ENCODE peak calls at places on chromosomes 7 and 10, in seven cellular contexts. L is HCT116, H is GM23338, Q is neural progenitor cell, U is GM23248, D is hepatocyte, P is MM.1S. C is an unnamed sample.

GRCh38 chr10:63268139-63268797 is 135.1 kb downstream of the NRBF2 start:
- DNase-seq in L (no peak), H (peak), Q (peak), U (peak), D (peak), P (peak), C (no peak)

GRCh38 chr7:37833107-37833817 is 15.1 kb upstream of the NME8 start:
- DNase-seq in L (peak), H (peak), Q (peak), U (peak), D (peak), P (peak), C (peak)

GRCh38 chr10:126210051-126210651 is 178.1 kb downstream of the ADAM12 start:
- DNase-seq in L (no peak), H (no peak), Q (no peak), U (no peak), D (no peak), P (no peak), C (no peak)

GRCh38 chr7:47100148-47100547 is 481.8 kb downstream of the TNS3 start:
- DNase-seq in L (no peak), H (no peak), Q (no peak), U (no peak), D (no peak), P (no peak), C (no peak)

GRCh38 chr7:51069411-51070083 is 247.1 kb downstream of the COBL start:
- DNase-seq in L (no peak), H (no peak), Q (no peak), U (peak), D (no peak), P (no peak), C (peak)

GRCh38 chr10:76210241-76210640 is 778.8 kb downstream of the LRMDA start:
- DNase-seq in L (no peak), H (no peak), Q (no peak), U (peak), D (no peak), P (no peak), C (peak)

GRCh38 chr10:22475857-22476600 is 130.7 kb downstream of the SPAG6 start:
- DNase-seq in L (no peak), H (peak), Q (peak), U (peak), D (peak), P (no peak), C (no peak)

GRCh38 chr10:118625504-118625903 is 30.1 kb upstream of the PRLHR start:
- DNase-seq in L (no peak), H (no peak), Q (no peak), U (no peak), D (no peak), P (no peak), C (no peak)

GRCh38 chr10:28274475-28274874 is 28.4 kb downstream of the MPP7 start:
- DNase-seq in L (no peak), H (no peak), Q (no peak), U (no peak), D (no peak), P (no peak), C (no peak)

GRCh38 chr7:82360591-82361386 is 82.8 kb downstream of the CACNA2D1 start:
- DNase-seq in L (no peak), H (no peak), Q (peak), U (no peak), D (no peak), P (no peak), C (no peak)

GRCh38 chr10:91652364-91652763 is 19.5 kb upstream of the PPP1R3C start:
- DNase-seq in L (peak), H (no peak), Q (peak), U (peak), D (peak), P (no peak), C (peak)

GRCh38 chr7:78420001-78420400 is 621.4 kb downstream of the PHTF2 start:
- DNase-seq in L (no peak), H (no peak), Q (no peak), U (no peak), D (no peak), P (no peak), C (no peak)

GRCh38 chr7:80934286-80934685 is 15.4 kb upstream of the SEMA3C start:
- DNase-seq in L (no peak), H (no peak), Q (no peak), U (peak), D (no peak), P (no peak), C (peak)

GRCh38 chr10:33521062-33521461 is 186.6 kb upstream of the NRP1 start:
- DNase-seq in L (no peak), H (no peak), Q (no peak), U (peak), D (no peak), P (no peak), C (peak)

GRCh38 chr7:2609001-2609411 is 22.8 kb upstream of the TTYH3 start:
- DNase-seq in L (peak), H (peak), Q (peak), U (peak), D (peak), P (no peak), C (peak)

GRCh38 chr7:6227294-6227846 is 45.1 kb downstream of the CYTH3 start:
- DNase-seq in L (no peak), H (no peak), Q (no peak), U (peak), D (peak), P (no peak), C (no peak)

GRCh38 chr7:2729893-2730716 is 42.1 kb downstream of the AMZ1 start:
- DNase-seq in L (no peak), H (no peak), Q (no peak), U (no peak), D (no peak), P (no peak), C (no peak)

GRCh38 chr7:94028768-94029167 is 24.6 kb upstream of the BET1 start:
- DNase-seq in L (no peak), H (no peak), Q (no peak), U (peak), D (no peak), P (no peak), C (peak)

GRCh38 chr10:14190702-14191101 is 140.0 kb downstream of the FRMD4A start:
- DNase-seq in L (no peak), H (no peak), Q (no peak), U (no peak), D (no peak), P (no peak), C (no peak)

GRCh38 chr10:80289451-80290287 is at the start of gene MAT1A:
- DNase-seq in L (peak), H (peak), Q (no peak), U (peak), D (peak), P (no peak), C (no peak)

GRCh38 chr10:80382989-80383388 is 25.4 kb upstream of the PRXL2A start:
- DNase-seq in L (peak), H (peak), Q (peak), U (peak), D (peak), P (peak), C (no peak)

GRCh38 chr7:136874393-136875032 is 6.1 kb downstream of the CHRM2 start:
- DNase-seq in L (peak), H (peak), Q (peak), U (peak), D (peak), P (peak), C (peak)

GRCh38 chr7:136869006-136869961 is 832 bp downstream of the CHRM2 start:
- DNase-seq in L (no peak), H (peak), Q (peak), U (peak), D (peak), P (no peak), C (no peak)

GRCh38 chr7:136868496-136869005 is at the start of gene CHRM2:
- DNase-seq in L (no peak), H (peak), Q (peak), U (peak), D (no peak), P (no peak), C (no peak)

GRCh38 chr7:136870799-136871487 is 2.5 kb downstream of the CHRM2 start:
- DNase-seq in L (no peak), H (peak), Q (peak), U (peak), D (peak), P (no peak), C (no peak)

GRCh38 chr7:136869991-136870798 is 1.7 kb downstream of the CHRM2 start:
- DNase-seq in L (no peak), H (peak), Q (peak), U (peak), D (peak), P (no peak), C (no peak)
- TF ChIP-seq EZH2 in L (no peak), H (peak), Q (no peak), U (peak), D (peak), P (no peak), C (no peak)

GRCh38 chr7:75869776-75870379 is 9.0 kb upstream of the RHBDD2 start:
- DNase-seq in L (no peak), H (no peak), Q (no peak), U (no peak), D (no peak), P (no peak), C (peak)
- TF ChIP-seq EZH2phosphoT487 in L (no peak), H (no peak), Q (no peak), U (no peak), D (no peak), P (no peak), C (no peak)

DNA sequence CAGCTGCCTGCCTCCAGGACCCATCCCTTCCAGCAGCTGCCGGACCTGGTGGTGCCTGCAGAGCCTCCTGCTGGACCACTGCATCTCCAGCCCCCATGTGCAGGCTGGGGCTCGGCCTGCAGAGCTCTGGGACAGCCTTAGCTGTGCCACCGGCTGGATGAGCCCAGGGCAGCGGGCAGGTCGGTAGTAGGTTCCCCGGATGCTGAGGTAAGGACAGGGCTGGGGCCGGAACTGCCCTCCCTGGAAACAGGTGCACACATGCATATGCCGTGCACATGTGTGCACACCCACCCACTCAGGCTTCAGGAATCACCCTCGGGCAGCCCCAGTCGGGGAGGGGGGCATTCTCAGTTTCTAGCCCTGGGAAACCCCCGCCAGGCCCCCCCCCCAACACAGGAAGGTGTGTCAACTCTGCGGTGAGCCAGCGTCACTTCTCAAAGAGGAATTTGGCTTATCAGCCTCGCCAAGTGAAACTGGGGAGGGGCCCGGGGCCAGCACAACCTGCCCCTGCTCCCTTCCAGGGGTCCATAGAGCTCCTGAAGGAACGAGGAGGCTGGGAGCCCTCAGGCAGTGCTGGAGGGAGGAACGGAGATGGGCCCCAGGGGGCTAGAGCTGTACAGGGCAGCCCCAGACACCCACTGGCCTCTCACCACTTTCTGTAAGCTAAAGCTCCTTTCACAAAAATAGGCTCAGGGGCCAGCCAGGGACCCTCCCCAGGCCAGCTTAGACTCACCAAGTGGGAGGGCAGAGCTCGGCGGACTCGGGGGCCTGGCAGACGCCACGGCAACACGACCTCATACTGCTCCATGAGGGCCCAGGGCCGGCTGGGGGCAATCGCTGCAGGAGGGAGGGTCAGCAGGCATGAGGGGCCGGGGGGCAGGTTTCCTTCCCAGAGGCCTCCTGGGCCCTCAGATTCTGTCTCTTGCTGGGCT is 1.7 kb downstream of the ADAM8 start:
- DNase-seq in L (no peak), H (no peak), Q (no peak), U (peak), D (peak), P (peak), C (peak)
- H3K4me2 ChIP-seq in L (no peak), H (no peak), Q (peak), U (no peak), D (no peak), P (peak), C (peak)

GRCh38 chr7:1229334-1229935 is 3.2 kb upstream of the UNCX start:
- DNase-seq in L (no peak), H (peak), Q (peak), U (no peak), D (no peak), P (no peak), C (no peak)
- TF ChIP-seq EZH2 in L (no peak), H (no peak), Q (peak), U (peak), D (peak), P (no peak), C (peak)

GRCh38 chr10:114869500-114869899 is 47.9 kb downstream of the FHIP2A start:
- DNase-seq in L (no peak), H (no peak), Q (no peak), U (peak), D (no peak), P (no peak), C (peak)
- TF ChIP-seq EZH2phosphoT487 in L (no peak), H (no peak), Q (no peak), U (no peak), D (no peak), P (no peak), C (no peak)

C was measured in PC-3.